ENCODE peak calls at places on chromosome 21, in four cellular contexts. J is GM12878, N is H1, F is HepG2. Q is an unnamed sample.

GRCh38 chr21:19031956-19032355 is 628.4 kb upstream of the TMPRSS15 start:
- DNase-seq in N (no peak), J (no peak), F (no peak), Q (no peak)

GRCh38 chr21:26798856-26799751 is 46.1 kb downstream of the ADAMTS1 start:
- DNase-seq in F (no peak), J (no peak), N (no peak), Q (no peak)

GRCh38 chr21:16910435-16911165 is 602.2 kb upstream of the CXADR start:
- DNase-seq in J (no peak), F (no peak), N (no peak), Q (no peak)

GRCh38 chr21:15236111-15236510 is 171.3 kb upstream of the NRIP1 start:
- DNase-seq in N (no peak), J (no peak), F (no peak), Q (no peak)

GRCh38 chr21:25759573-25759972 is 24.8 kb downstream of the GABPA start:
- DNase-seq in F (no peak), J (no peak), N (no peak), Q (no peak)

GRCh38 chr21:15826147-15826780 is 96.5 kb downstream of the USP25 start:
- DNase-seq in F (peak), J (peak), N (no peak), Q (peak)

GRCh38 chr21:21101911-21102310 is 103.7 kb downstream of the NCAM2 start:
- DNase-seq in N (no peak), J (no peak), F (peak), Q (peak)

GRCh38 chr21:27586986-27587385 is 620.1 kb upstream of the ADAMTS5 start:
- DNase-seq in F (no peak), J (no peak), N (no peak), Q (no peak)

GRCh38 chr21:25999935-26000582 is 170.5 kb downstream of the APP start:
- DNase-seq in F (no peak), N (no peak), J (no peak), Q (no peak)

GRCh38 chr21:30444204-30444603 is 4.1 kb downstream of the KRTAP15-1 start:
- DNase-seq in F (no peak), N (no peak), J (no peak), Q (no peak)

GRCh38 chr21:15682977-15683376 is 46.8 kb upstream of the USP25 start:
- DNase-seq in N (no peak), J (no peak), F (no peak), Q (no peak)

GRCh38 chr21:20591294-20591693 is 406.9 kb upstream of the NCAM2 start:
- DNase-seq in J (no peak), F (no peak), N (no peak), Q (no peak)

GRCh38 chr21:26795866-26796329 is 49.3 kb downstream of the ADAMTS1 start:
- DNase-seq in F (no peak), J (no peak), N (no peak), Q (no peak)

GRCh38 chr21:16423921-16424320 is 694.1 kb downstream of the USP25 start:
- DNase-seq in F (no peak), N (no peak), J (no peak), Q (no peak)

GRCh38 chr21:39688010-39688409 is 57.0 kb upstream of the IGSF5 start:
- DNase-seq in F (no peak), N (no peak), J (no peak), Q (no peak)

GRCh38 chr21:32207096-32207716 is 71.6 kb downstream of the MIS18A start:
- DNase-seq in N (no peak), J (no peak), F (no peak), Q (no peak)

GRCh38 chr21:27393726-27394125 is 426.8 kb upstream of the ADAMTS5 start:
- DNase-seq in F (no peak), N (no peak), J (no peak), Q (no peak)

GRCh38 chr21:25024639-25025038 is 582.6 kb downstream of the MRPL39 start:
- DNase-seq in J (no peak), N (no peak), F (no peak), Q (no peak)

GRCh38 chr21:17455028-17455353 is 57.9 kb upstream of the CXADR start:
- DNase-seq in J (no peak), N (no peak), F (no peak), Q (no peak)

GRCh38 chr21:22855581-22855980 is 1857.4 kb downstream of the NCAM2 start:
- DNase-seq in N (no peak), F (no peak), J (no peak), Q (no peak)

GRCh38 chr21:20004353-20004752 is 993.9 kb upstream of the NCAM2 start:
- DNase-seq in F (no peak), J (no peak), N (no peak), Q (no peak)

GRCh38 chr21:20739421-20739820 is 258.8 kb upstream of the NCAM2 start:
- DNase-seq in N (no peak), J (no peak), F (no peak), Q (peak)

GRCh38 chr21:31164713-31165694 is 126.7 kb upstream of the KRTAP19-8 start:
- DNase-seq in N (no peak), J (no peak), F (no peak), Q (no peak)

GRCh38 chr21:14886001-14886400 is 178.8 kb downstream of the NRIP1 start:
- DNase-seq in F (no peak), N (no peak), J (no peak), Q (no peak)

GRCh38 chr21:18893411-18893810 is 489.8 kb upstream of the TMPRSS15 start:
- DNase-seq in J (no peak), N (no peak), F (no peak), Q (no peak)

GRCh38 chr21:16022121-16022520 is 292.3 kb downstream of the USP25 start:
- DNase-seq in N (no peak), F (no peak), J (no peak), Q (no peak)

GRCh38 chr21:26717146-26717739 is 128.0 kb downstream of the ADAMTS1 start:
- DNase-seq in J (no peak), N (no peak), F (no peak), Q (no peak)

GRCh38 chr21:26835714-26836265 is 9.4 kb downstream of the ADAMTS1 start:
- DNase-seq in J (no peak), N (no peak), F (no peak), Q (no peak)

GRCh38 chr21:39467746-39468145 is 16.0 kb downstream of the SH3BGR start:
- DNase-seq in J (no peak), N (no peak), F (no peak), Q (no peak)

GRCh38 chr21:26686278-26686677 is 113.2 kb upstream of the CYYR1 start:
- DNase-seq in N (no peak), F (no peak), J (no peak), Q (peak)

GRCh38 chr21:15494481-15494880 is 235.3 kb upstream of the USP25 start:
- DNase-seq in J (no peak), N (no peak), F (no peak), Q (no peak)

GRCh38 chr21:43811262-43812105 is 22.1 kb downstream of the RRP1 start:
- DNase-seq in N (no peak), J (no peak), F (no peak), Q (no peak)
- H3K4me3 ChIP-seq in N (no peak), J (no peak), F (no peak), Q (no peak)

GRCh38 chr21:46667735-46668380 is 32.4 kb downstream of the PRMT2 start:
- DNase-seq in F (peak), N (no peak), J (no peak), Q (peak)
- TF ChIP-seq SUZ12 in F (no peak), N (peak), J (no peak), Q (no peak)

GRCh38 chr21:37380349-37381323 is 14.1 kb downstream of the DYRK1A start:
- DNase-seq in N (no peak), J (no peak), F (no peak), Q (no peak)
- TF ChIP-seq ZNF274 in N (no peak), J (no peak), F (no peak), Q (no peak)

GRCh38 chr21:45051580-45052434 is 22.6 kb upstream of the ADARB1 start:
- DNase-seq in N (no peak), J (no peak), F (no peak), Q (no peak)

GRCh38 chr21:45049725-45050359 is 24.5 kb upstream of the ADARB1 start:
- DNase-seq in N (no peak), F (no peak), J (no peak), Q (no peak)

GRCh38 chr21:45050361-45050785 is 24.0 kb upstream of the ADARB1 start:
- DNase-seq in N (no peak), F (no peak), J (no peak), Q (no peak)

GRCh38 chr21:45048968-45049367 is 25.4 kb upstream of the ADARB1 start:
- DNase-seq in F (no peak), J (no peak), N (no peak), Q (no peak)

GRCh38 chr21:45050786-45051489 is 23.4 kb upstream of the ADARB1 start:
- DNase-seq in J (no peak), N (no peak), F (no peak), Q (no peak)
- H3K4me3 ChIP-seq in J (no peak), N (no peak), F (no peak), Q (no peak)

DNA sequence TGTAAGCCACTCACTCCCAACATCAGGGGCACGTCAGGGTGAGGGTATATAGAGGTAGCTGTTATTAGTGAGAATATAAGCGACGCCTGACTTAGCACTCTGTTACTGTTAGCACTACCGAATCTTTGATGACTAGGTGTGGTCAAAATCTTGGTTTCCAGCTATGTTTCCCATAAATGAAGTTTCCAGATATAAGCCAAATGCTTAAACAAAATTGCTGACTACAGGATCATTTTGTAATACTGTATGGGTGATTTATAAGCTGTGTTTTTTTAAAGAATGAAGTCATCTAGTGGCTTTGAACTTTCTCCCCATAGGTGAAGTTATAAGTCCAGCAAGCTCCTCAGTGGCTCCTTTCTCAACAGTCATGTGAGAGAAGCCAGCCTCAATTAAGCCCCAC is 23.7 kb downstream of the KCNJ15 start:
- DNase-seq in N (no peak), F (no peak), J (no peak), Q (no peak)
- TF ChIP-seq SUZ12 in N (no peak), F (no peak), J (no peak), Q (no peak)

GRCh38 chr21:35895598-35895997 is 164.7 kb downstream of the SETD4 start:
- DNase-seq in F (no peak), N (no peak), J (no peak), Q (no peak)
- TF ChIP-seq ZNF274 in F (no peak), N (no peak), J (no peak), Q (no peak)

DNA sequence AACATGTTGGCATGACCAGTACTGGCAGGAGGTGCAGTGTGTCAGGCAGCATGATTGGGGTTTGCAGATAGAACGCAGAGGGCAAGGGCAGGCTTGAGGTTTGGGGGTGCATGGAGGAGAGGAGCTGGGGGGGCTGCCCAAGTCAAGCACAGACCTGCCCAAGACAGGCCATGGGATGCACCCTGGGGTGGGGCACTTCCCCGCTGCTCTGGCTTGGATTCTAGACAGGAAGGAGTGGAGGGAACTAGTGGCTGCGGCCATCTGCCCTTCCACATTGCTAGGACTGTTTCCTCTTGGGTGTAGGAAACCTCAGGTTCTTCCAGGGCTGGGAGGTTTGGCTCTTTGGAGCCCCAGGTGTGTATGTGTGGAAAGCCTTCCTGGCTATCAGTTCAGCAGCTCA is 3.0 kb downstream of the PDXK start:
- DNase-seq in F (no peak), J (no peak), N (no peak), Q (no peak)
- H3K4me3 ChIP-seq in F (no peak), J (peak), N (no peak), Q (no peak)

GRCh38 chr21:41634211-41634694 is 126.3 kb upstream of the TMPRSS2 start:
- DNase-seq in J (no peak), N (no peak), F (no peak), Q (peak)

GRCh38 chr21:41631564-41632461 is 123.9 kb upstream of the TMPRSS2 start:
- DNase-seq in J (no peak), N (no peak), F (no peak), Q (no peak)

GRCh38 chr21:41633627-41634026 is 125.7 kb upstream of the TMPRSS2 start:
- DNase-seq in N (no peak), F (no peak), J (no peak), Q (no peak)

GRCh38 chr21:41634858-41635257 is 126.9 kb upstream of the TMPRSS2 start:
- DNase-seq in J (no peak), F (no peak), N (no peak), Q (no peak)

DNA sequence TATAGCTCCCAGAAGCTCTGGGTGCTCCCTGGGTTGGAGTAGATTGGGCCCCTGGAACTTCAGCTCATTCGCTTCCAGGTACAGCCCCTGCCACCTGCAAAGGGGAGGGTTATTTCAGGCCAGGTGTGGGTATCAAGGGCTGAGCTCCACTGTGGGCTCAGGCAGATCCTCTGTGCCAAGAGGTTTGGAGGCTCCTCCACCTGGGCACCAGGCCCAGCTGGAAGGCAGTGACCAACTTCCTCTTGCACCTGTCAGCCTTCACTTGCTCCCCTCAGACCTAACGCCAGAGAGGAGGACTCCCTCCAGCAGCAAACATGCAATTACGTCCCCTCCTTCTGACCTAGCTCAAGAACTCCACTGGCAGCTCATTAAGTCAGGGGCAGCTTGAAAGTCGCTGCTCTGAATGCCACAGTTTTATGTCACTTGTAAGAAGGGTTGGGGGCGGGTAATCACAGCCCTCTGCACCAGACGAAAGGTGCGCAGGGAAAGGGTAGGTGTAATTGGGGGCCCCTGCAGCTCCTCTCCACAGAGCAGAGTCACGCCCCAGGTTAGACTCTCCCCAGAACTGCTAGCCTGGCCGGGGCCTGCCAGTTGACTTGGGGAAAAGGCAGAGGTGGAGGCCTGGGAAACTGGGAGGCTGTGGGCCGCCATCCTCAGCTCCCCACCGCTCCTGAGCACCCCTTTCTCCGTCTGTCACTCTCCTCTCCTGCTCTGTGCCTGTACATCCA is 125.0 kb upstream of the TMPRSS2 start:
- DNase-seq in J (no peak), N (no peak), F (no peak), Q (no peak)
- TF ChIP-seq SUZ12 in J (no peak), N (no peak), F (no peak), Q (no peak)

GRCh38 chr21:33386222-33386784 is 16.9 kb upstream of the IFNGR2 start:
- DNase-seq in F (no peak), N (no peak), J (no peak), Q (no peak)

GRCh38 chr21:33388188-33388587 is 15.0 kb upstream of the IFNGR2 start:
- DNase-seq in N (no peak), J (no peak), F (no peak), Q (no peak)

GRCh38 chr21:33384851-33385331 is 18.3 kb upstream of the IFNGR2 start:
- DNase-seq in F (no peak), J (no peak), N (no peak), Q (no peak)

GRCh38 chr21:33380483-33380998 is 22.7 kb upstream of the IFNGR2 start:
- DNase-seq in N (peak), F (peak), J (peak), Q (peak)

GRCh38 chr21:33383056-33383888 is 19.9 kb upstream of the IFNGR2 start:
- DNase-seq in N (no peak), J (peak), F (peak), Q (no peak)
- TF ChIP-seq ZNF274 in N (no peak), J (no peak), F (peak), Q (no peak)

GRCh38 chr21:29077651-29078090 is 4.2 kb upstream of the CCT8 start:
- DNase-seq in N (no peak), F (no peak), J (peak), Q (no peak)
- H3K4me3 ChIP-seq in N (peak), F (no peak), J (peak), Q (no peak)